ENCODE peak calls at places on chromosomes 12 and 14, in nine cellular contexts. G is CD8-positive, alpha-beta T cell; H is right cardiac atrium; J is fibroblast of lung; T is neuronal stem cell; S is CD8-positive, alpha-beta memory T cell; V is lung; E is stomach; B is psoas muscle. W is an unnamed sample. For H3K4me1, the result is how much of the 10 kb centered on the place peaks cover.

GRCh38 chr12:6982532-6982931 is 11.8 kb downstream of the EMG1 start:
- DNase-seq in G (no peak), H (no peak), J (no peak), T (no peak), S (no peak), V (no peak), E (no peak), B (no peak), W (no peak)

GRCh38 chr12:87234898-87235297 is 794.3 kb downstream of the C12orf50 start:
- DNase-seq in G (no peak), H (no peak), J (no peak), T (no peak), S (no peak), V (no peak), E (no peak), B (no peak), W (no peak)

GRCh38 chr14:31024042-31024480 is 1.4 kb upstream of the AP4S1 start:
- DNase-seq in G (no peak), H (no peak), J (no peak), T (no peak), S (no peak), V (no peak), E (no peak), B (no peak), W (no peak)

GRCh38 chr14:74547331-74547927 is 53.9 kb downstream of the ISCA2 start:
- DNase-seq in G (no peak), H (no peak), J (no peak), T (no peak), S (no peak), V (no peak), E (no peak), B (no peak), W (peak)

GRCh38 chr14:51872396-51872795 is 12.0 kb downstream of the GNG2 start:
- DNase-seq in G (no peak), H (no peak), J (no peak), T (no peak), S (no peak), V (no peak), E (no peak), B (no peak), W (no peak)

GRCh38 chr12:79637093-79637492 is 53.7 kb downstream of the PAWR start:
- DNase-seq in G (no peak), H (no peak), J (no peak), T (no peak), S (no peak), V (no peak), E (no peak), B (no peak), W (no peak)

GRCh38 chr14:95562892-95563685 is 28.2 kb downstream of the GLRX5 start:
- DNase-seq in G (no peak), H (no peak), J (no peak), T (no peak), S (no peak), V (peak), E (peak), B (no peak), W (no peak)

GRCh38 chr12:20601668-20602280 is 93.4 kb upstream of the SLCO1C1 start:
- DNase-seq in G (no peak), H (no peak), J (peak), T (no peak), S (no peak), V (no peak), E (no peak), B (no peak), W (no peak)

GRCh38 chr12:12474931-12475485 is 87.7 kb downstream of the DUSP16 start:
- DNase-seq in G (no peak), H (no peak), J (peak), T (no peak), S (peak), V (no peak), E (no peak), B (no peak), W (no peak)

GRCh38 chr12:69112616-69113015 is 126.8 kb upstream of the CPSF6 start:
- DNase-seq in G (no peak), H (no peak), J (no peak), T (no peak), S (no peak), V (no peak), E (no peak), B (no peak), W (no peak)

GRCh38 chr14:70995671-70996070 is 88.4 kb downstream of the PCNX1 start:
- DNase-seq in G (no peak), H (no peak), J (no peak), T (no peak), S (no peak), V (no peak), E (no peak), B (no peak), W (no peak)

GRCh38 chr12:105018761-105019160 is 32.6 kb downstream of the NOPCHAP1 start:
- DNase-seq in G (no peak), H (no peak), J (no peak), T (no peak), S (no peak), V (no peak), E (no peak), B (no peak), W (no peak)

GRCh38 chr12:93571854-93572711 is at the start of gene SOCS2:
- DNase-seq in G (peak), H (peak), J (peak), T (peak), S (peak), V (no peak), E (peak), B (peak), W (peak)

GRCh38 chr14:98593361-98593761 is 678.6 kb downstream of the BCL11B start:
- DNase-seq in G (no peak), H (no peak), J (no peak), T (peak), S (no peak), V (peak), E (no peak), B (no peak), W (no peak)

GRCh38 chr12:99648183-99648582 is 630 bp downstream of the GARIN6 start:
- DNase-seq in G (no peak), H (no peak), J (no peak), T (no peak), S (no peak), V (no peak), E (no peak), B (no peak), W (no peak)

GRCh38 chr12:118645219-118645618 is 268.9 kb downstream of the SUDS3 start:
- DNase-seq in G (no peak), H (no peak), J (no peak), T (peak), S (no peak), V (no peak), E (no peak), B (no peak), W (no peak)

GRCh38 chr12:79016181-79016580 is 151.6 kb downstream of the SYT1 start:
- DNase-seq in G (no peak), H (no peak), J (no peak), T (no peak), S (no peak), V (no peak), E (no peak), B (no peak), W (no peak)

GRCh38 chr12:120625557-120626419 is 14.6 kb upstream of the CABP1 start:
- DNase-seq in G (peak), H (peak), J (no peak), T (no peak), S (peak), V (no peak), E (no peak), B (no peak), W (no peak)

GRCh38 chr12:30996752-30997151 is 70.2 kb downstream of the TSPAN11 start:
- DNase-seq in G (no peak), H (no peak), J (no peak), T (no peak), S (no peak), V (no peak), E (no peak), B (no peak), W (no peak)

GRCh38 chr14:85308531-85309300 is 221.2 kb upstream of the FLRT2 start:
- DNase-seq in G (no peak), H (no peak), J (no peak), T (no peak), S (no peak), V (no peak), E (no peak), B (no peak), W (no peak)

GRCh38 chr12:94204647-94205247 is 56.4 kb downstream of the PLXNC1 start:
- DNase-seq in G (no peak), H (no peak), J (no peak), T (no peak), S (no peak), V (no peak), E (no peak), B (no peak), W (no peak)

GRCh38 chr12:90099288-90099687 is 390.6 kb upstream of the ATP2B1 start:
- DNase-seq in G (no peak), H (no peak), J (peak), T (no peak), S (no peak), V (no peak), E (no peak), B (no peak), W (no peak)

GRCh38 chr12:9727813-9728212 is 5.1 kb downstream of the CLECL1 start:
- DNase-seq in G (no peak), H (no peak), J (no peak), T (no peak), S (no peak), V (no peak), E (no peak), B (no peak), W (no peak)

GRCh38 chr14:80906946-80907345 is 34.6 kb downstream of the CEP128 start:
- DNase-seq in G (no peak), H (no peak), J (peak), T (no peak), S (no peak), V (no peak), E (no peak), B (no peak), W (no peak)

GRCh38 chr12:6374028-6374780 is 1.2 kb downstream of the SCNN1A start:
- DNase-seq in G (no peak), H (no peak), J (no peak), T (no peak), S (peak), V (no peak), E (no peak), B (no peak), W (peak)

GRCh38 chr14:96162265-96162664 is 42.4 kb upstream of the BDKRB2 start:
- DNase-seq in G (peak), H (no peak), J (peak), T (no peak), S (no peak), V (no peak), E (peak), B (no peak), W (no peak)

GRCh38 chr12:25130741-25131188 is 64.2 kb downstream of the DNAI7 start:
- DNase-seq in G (no peak), H (no peak), J (peak), T (peak), S (no peak), V (no peak), E (no peak), B (no peak), W (no peak)

GRCh38 chr12:121036810-121037326 is 2.2 kb downstream of the OASL start:
- DNase-seq in G (no peak), H (no peak), J (peak), T (no peak), S (peak), V (no peak), E (no peak), B (no peak), W (no peak)

GRCh38 chr14:51545396-51545795 is 106.3 kb upstream of the FRMD6 start:
- DNase-seq in G (no peak), H (no peak), J (peak), T (no peak), S (no peak), V (no peak), E (no peak), B (no peak), W (no peak)

GRCh38 chr12:95763809-95764253 is 26.7 kb downstream of the NTN4 start:
- DNase-seq in G (no peak), H (peak), J (peak), T (no peak), S (no peak), V (no peak), E (no peak), B (peak), W (no peak)

GRCh38 chr12:111068281-111068680 is 147.9 kb upstream of the MYL2 start:
- DNase-seq in G (peak), H (no peak), J (no peak), T (no peak), S (no peak), V (no peak), E (no peak), B (no peak), W (peak)

GRCh38 chr12:52903285-52903854 is 1.5 kb downstream of the KRT8 start:
- DNase-seq in G (peak), H (peak), J (peak), T (peak), S (peak), V (peak), E (peak), B (peak), W (peak)

GRCh38 chr12:52901715-52902541 is 2.9 kb downstream of the KRT8 start:
- DNase-seq in G (no peak), H (no peak), J (no peak), T (no peak), S (no peak), V (no peak), E (no peak), B (no peak), W (no peak)

GRCh38 chr12:52900166-52900895 is 4.5 kb downstream of the KRT8 start:
- DNase-seq in G (no peak), H (no peak), J (no peak), T (no peak), S (no peak), V (no peak), E (no peak), B (no peak), W (no peak)

GRCh38 chr12:52899338-52900035 is 5.4 kb downstream of the KRT8 start:
- DNase-seq in G (no peak), H (no peak), J (no peak), T (no peak), S (no peak), V (no peak), E (no peak), B (no peak), W (no peak)

DNA sequence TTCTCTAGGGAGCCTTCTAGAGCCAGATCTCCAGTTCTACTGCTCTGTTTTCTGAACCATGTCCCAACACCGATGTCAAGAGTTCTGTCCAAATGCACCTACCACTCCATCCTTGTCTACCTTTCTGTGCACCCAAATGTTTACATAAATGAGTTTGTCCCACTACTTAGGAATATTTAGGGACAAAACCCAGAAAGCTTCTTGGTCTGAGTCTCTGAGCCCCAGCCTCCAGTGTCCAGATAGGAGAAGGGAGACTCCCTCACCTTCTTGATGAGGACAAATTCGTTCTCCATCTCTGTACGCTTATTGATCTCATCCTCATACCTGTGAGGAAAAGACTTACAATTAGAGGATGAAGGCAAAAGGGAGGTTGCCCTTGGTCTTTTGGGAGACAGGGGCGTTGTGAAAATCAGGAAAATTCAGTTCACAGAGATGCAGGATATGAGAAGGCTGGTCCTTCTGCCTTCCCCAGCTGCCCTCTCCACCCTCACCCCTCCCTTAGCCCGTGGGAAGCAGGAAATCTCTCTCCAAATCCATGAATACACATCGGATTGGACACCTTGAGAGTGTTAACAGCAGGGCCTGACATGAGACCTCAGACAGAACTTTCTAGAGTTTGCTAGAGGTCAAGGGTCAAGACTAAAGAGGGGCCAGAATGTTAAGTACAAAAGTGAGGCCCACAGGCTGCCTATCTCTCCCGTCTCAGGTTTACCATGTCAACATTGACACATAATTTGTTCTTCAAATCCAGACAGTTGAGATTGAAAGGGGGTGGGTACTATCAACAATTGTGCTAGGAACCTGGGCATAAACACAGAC is 3.8 kb downstream of the KRT8 start:
- DNase-seq in G (no peak), H (no peak), J (no peak), T (no peak), S (no peak), V (no peak), E (no peak), B (no peak), W (no peak)
- H3K4me1 ChIP-seq in G (under half), H (under half), J (under half), T (under half), S (under half), V (under half), E (half or more), B (under half), W (under half)

GRCh38 chr12:28176295-28176694 is 14.0 kb upstream of the CCDC91 start:
- DNase-seq in G (no peak), H (no peak), J (no peak), T (no peak), S (no peak), V (no peak), E (no peak), B (no peak), W (no peak)
- H3K27ac ChIP-seq in G (no peak), H (no peak), J (no peak), T (no peak), S (no peak), V (no peak), E (no peak), B (no peak), W (no peak)

GRCh38 chr12:51972849-51973273 is 21.4 kb downstream of the ACVR1B start:
- DNase-seq in G (peak), H (peak), J (peak), T (no peak), S (peak), V (peak), E (peak), B (peak), W (peak)

GRCh38 chr12:51972424-51972812 is 20.9 kb downstream of the ACVR1B start:
- DNase-seq in G (no peak), H (no peak), J (no peak), T (no peak), S (no peak), V (no peak), E (no peak), B (no peak), W (no peak)

GRCh38 chr12:51974646-51975045 is 23.1 kb downstream of the ACVR1B start:
- DNase-seq in G (no peak), H (no peak), J (no peak), T (no peak), S (no peak), V (no peak), E (no peak), B (no peak), W (no peak)

GRCh38 chr12:51975196-51975595 is 23.7 kb downstream of the ACVR1B start:
- DNase-seq in G (no peak), H (no peak), J (no peak), T (no peak), S (no peak), V (no peak), E (no peak), B (no peak), W (no peak)

GRCh38 chr12:51973560-51973959 is 22.1 kb downstream of the ACVR1B start:
- DNase-seq in G (no peak), H (no peak), J (no peak), T (no peak), S (no peak), V (no peak), E (no peak), B (no peak), W (no peak)
- H3K4me1 ChIP-seq in G (half or more), H (under half), J (under half), T (under half), S (half or more), V (under half), E (half or more), B (under half), W (under half)

GRCh38 chr12:88266851-88267360 is 124.8 kb downstream of the TMTC3 start:
- DNase-seq in G (no peak), H (no peak), J (no peak), T (no peak), S (no peak), V (no peak), E (no peak), B (no peak), W (no peak)
- H3K27ac ChIP-seq in G (no peak), H (no peak), J (no peak), T (no peak), S (no peak), V (no peak), E (no peak), B (no peak), W (no peak)

DNA sequence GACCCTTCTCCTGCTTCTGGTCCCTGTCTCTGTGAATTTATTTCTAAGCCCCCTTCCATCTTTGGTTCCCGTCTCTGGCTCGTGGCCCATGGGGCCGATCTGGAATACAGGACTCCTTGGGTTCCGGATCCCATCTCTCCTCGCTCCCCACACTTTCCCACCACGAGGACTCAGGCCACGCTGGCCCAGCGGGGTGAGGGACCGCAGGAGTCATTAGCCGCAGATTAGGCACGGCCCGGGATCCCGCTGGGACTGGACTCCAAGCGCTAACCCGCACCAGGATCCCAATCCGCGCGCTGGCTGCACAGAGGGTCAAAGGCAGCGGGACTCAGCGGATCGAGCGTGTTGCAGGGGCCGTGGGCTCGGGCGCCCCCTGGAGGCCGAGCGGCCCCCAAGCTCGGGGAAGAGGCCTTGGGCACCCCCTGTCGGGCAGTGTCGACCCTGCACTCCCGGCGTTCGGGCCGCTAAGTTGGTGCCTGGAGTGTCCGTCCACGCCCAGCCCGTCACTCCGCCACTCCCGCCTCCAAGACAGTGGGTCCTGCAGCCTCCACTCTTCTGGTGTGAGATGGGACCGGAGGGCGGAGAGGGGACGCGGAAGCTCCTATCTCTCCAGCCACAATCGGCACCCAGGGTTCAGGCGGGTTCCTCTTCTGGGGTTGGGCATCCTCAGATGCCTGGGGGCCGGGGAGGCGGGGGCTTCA is 9.5 kb downstream of the SHMT2 start:
- DNase-seq in G (peak), H (peak), J (peak), T (peak), S (peak), V (peak), E (peak), B (peak), W (peak)
- H3K4me1 ChIP-seq in G (half or more), H (under half), J (under half), T (half or more), S (half or more), V (under half), E (half or more), B (under half), W (half or more)

DNA sequence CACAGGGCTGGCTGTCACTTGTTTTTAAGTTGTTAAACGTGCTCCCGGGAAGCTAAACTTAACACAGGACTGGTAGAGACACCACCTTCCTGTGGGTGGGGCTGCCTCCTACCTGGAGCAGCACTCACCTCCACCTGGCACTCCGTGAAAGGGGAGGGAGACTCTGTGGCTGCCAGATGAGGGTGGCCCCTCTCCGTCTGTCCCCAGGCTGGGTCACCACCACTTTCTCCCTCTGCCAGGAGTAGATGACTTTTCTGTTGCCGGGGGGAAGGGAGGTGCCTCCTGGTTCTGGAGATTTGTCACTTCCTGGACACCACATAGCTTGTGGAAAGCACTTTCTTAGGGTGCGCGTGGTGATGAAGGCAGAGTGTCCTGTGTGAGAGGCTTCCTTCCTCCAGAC is 81.3 kb downstream of the WDR20 start:
- DNase-seq in G (no peak), H (no peak), J (peak), T (no peak), S (no peak), V (no peak), E (no peak), B (no peak), W (no peak)
- H3K27ac ChIP-seq in G (no peak), H (no peak), J (no peak), T (no peak), S (no peak), V (no peak), E (no peak), B (no peak), W (no peak)

W was measured in spleen.